ENCODE peak calls at places on chromosomes 6 and 20, in nine cellular contexts. Q is MM.1S, E is lower lobe of right lung, Y is adrenal gland, D is cardiac fibroblast, P is cardiac muscle cell, M is GM10248, Z is GM06990, C is A549. V is an unnamed sample.

GRCh38 chr20:64212750-64213149 is 42.8 kb upstream of the PCMTD2 start:
- DNase-seq in Q (no peak), E (no peak), Y (peak), D (peak), P (peak), M (no peak), Z (no peak), C (no peak), V (no peak)

GRCh38 chr6:79544939-79545450 is 7.8 kb upstream of the LCA5 start:
- DNase-seq in Q (peak), E (peak), Y (peak), D (peak), P (peak), M (peak), Z (peak), C (peak), V (peak)

GRCh38 chr6:111894272-111894671 is 21.0 kb upstream of the FYN start:
- DNase-seq in Q (no peak), E (no peak), Y (no peak), D (peak), P (peak), M (no peak), Z (no peak), C (no peak), V (no peak)

GRCh38 chr6:113858067-113858604 is 991 bp downstream of the MARCKS start:
- DNase-seq in Q (peak), E (peak), Y (no peak), D (peak), P (peak), M (peak), Z (peak), C (peak), V (peak)

GRCh38 chr6:27388293-27389197 is at the start of gene ZNF391:
- DNase-seq in Q (peak), E (peak), Y (peak), D (peak), P (peak), M (peak), Z (peak), C (peak), V (peak)

GRCh38 chr6:106872044-106872443 is 102.5 kb downstream of the CD24 start:
- DNase-seq in Q (no peak), E (no peak), Y (no peak), D (no peak), P (no peak), M (no peak), Z (no peak), C (no peak), V (no peak)

GRCh38 chr6:40788661-40789111 is 201.5 kb upstream of the LRFN2 start:
- DNase-seq in Q (no peak), E (no peak), Y (peak), D (peak), P (peak), M (no peak), Z (no peak), C (no peak), V (peak)

GRCh38 chr6:168208436-168208835 is 111.1 kb downstream of the DACT2 start:
- DNase-seq in Q (no peak), E (no peak), Y (no peak), D (no peak), P (no peak), M (no peak), Z (no peak), C (no peak), V (no peak)

GRCh38 chr6:162344935-162345599 is 382.5 kb downstream of the PRKN start:
- DNase-seq in Q (no peak), E (no peak), Y (no peak), D (peak), P (peak), M (no peak), Z (no peak), C (no peak), V (no peak)

GRCh38 chr6:170285482-170285881 is 5.4 kb downstream of the DLL1 start:
- DNase-seq in Q (no peak), E (no peak), Y (peak), D (no peak), P (no peak), M (no peak), Z (no peak), C (no peak), V (no peak)

GRCh38 chr6:165184192-165184979 is 125.0 kb downstream of the C6orf118 start:
- DNase-seq in Q (no peak), E (no peak), Y (no peak), D (peak), P (peak), M (no peak), Z (no peak), C (no peak), V (no peak)

GRCh38 chr20:57056651-57057050 is 209.8 kb downstream of the BMP7 start:
- DNase-seq in Q (no peak), E (no peak), Y (no peak), D (no peak), P (no peak), M (no peak), Z (no peak), C (no peak), V (no peak)

GRCh38 chr20:25533920-25534700 is 51.2 kb downstream of the NINL start:
- DNase-seq in Q (no peak), E (no peak), Y (no peak), D (no peak), P (peak), M (no peak), Z (no peak), C (no peak), V (no peak)

GRCh38 chr6:14542670-14543366 is 425.2 kb downstream of the CD83 start:
- DNase-seq in Q (no peak), E (no peak), Y (no peak), D (peak), P (peak), M (peak), Z (peak), C (no peak), V (peak)

GRCh38 chr6:53264915-53265615 is 83.7 kb downstream of the ELOVL5 start:
- DNase-seq in Q (no peak), E (no peak), Y (no peak), D (no peak), P (no peak), M (no peak), Z (no peak), C (no peak), V (no peak)

GRCh38 chr6:139881728-139882211 is 507.3 kb upstream of the CITED2 start:
- DNase-seq in Q (peak), E (no peak), Y (peak), D (peak), P (peak), M (peak), Z (no peak), C (peak), V (peak)

GRCh38 chr6:29737707-29738630 is 14.7 kb downstream of the HLA-F start:
- DNase-seq in Q (peak), E (peak), Y (peak), D (peak), P (peak), M (peak), Z (no peak), C (peak), V (peak)

GRCh38 chr6:5006182-5006581 is 2.3 kb upstream of the RPP40 start:
- DNase-seq in Q (no peak), E (no peak), Y (no peak), D (peak), P (peak), M (no peak), Z (no peak), C (no peak), V (no peak)

GRCh38 chr6:4999586-4999985 is 4.3 kb downstream of the RPP40 start:
- DNase-seq in Q (no peak), E (no peak), Y (no peak), D (no peak), P (no peak), M (no peak), Z (no peak), C (no peak), V (no peak)

GRCh38 chr6:5007531-5007930 is 3.7 kb upstream of the RPP40 start:
- DNase-seq in Q (no peak), E (no peak), Y (no peak), D (peak), P (no peak), M (no peak), Z (no peak), C (no peak), V (no peak)

GRCh38 chr6:5004373-5005037 is 668 bp upstream of the RPP40 start:
- DNase-seq in Q (peak), E (no peak), Y (no peak), D (peak), P (no peak), M (no peak), Z (no peak), C (no peak), V (no peak)

GRCh38 chr6:5003604-5004372 is at the start of gene RPP40:
- DNase-seq in Q (peak), E (peak), Y (peak), D (peak), P (peak), M (peak), Z (peak), C (peak), V (peak)
- TF ChIP-seq CTCF in Q (peak), E (peak), Y (peak), D (peak), P (peak), M (peak), Z (peak), C (peak), V (peak)

DNA sequence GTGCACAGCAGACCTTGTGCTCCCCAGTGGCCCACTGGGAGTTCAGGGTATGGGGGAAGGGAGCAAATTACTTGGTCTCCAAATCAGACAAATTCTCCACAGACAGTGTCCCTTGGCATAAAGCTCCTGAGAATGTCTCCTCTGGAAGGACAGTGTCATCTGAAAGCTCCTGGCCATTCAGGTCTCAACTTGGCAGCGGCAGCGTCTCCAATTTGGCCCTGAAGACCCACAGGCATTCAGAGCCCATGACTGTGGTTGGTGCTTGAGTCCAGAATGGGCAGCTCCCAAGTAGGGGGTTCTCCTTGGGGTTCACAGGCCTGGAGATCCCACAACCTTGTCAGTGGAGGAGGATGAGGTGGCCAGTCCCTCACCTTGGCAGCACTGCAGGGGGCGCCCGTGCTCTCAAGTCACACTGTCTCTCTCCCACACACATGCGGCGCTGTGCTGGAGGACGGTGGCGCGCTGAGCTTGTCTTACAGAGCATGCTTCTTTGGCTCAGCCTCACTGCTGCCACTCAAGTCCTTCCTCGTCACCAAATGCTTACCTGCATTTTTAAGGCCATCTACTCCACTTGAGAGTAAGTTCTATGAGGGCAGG is 20.7 kb downstream of the DYNLRB1 start:
- DNase-seq in Q (peak), E (peak), Y (no peak), D (peak), P (peak), M (no peak), Z (no peak), C (peak), V (peak)
- TF ChIP-seq CTCF in Q (peak), E (peak), Y (no peak), D (peak), P (peak), M (peak), Z (peak), C (peak), V (peak)

DNA sequence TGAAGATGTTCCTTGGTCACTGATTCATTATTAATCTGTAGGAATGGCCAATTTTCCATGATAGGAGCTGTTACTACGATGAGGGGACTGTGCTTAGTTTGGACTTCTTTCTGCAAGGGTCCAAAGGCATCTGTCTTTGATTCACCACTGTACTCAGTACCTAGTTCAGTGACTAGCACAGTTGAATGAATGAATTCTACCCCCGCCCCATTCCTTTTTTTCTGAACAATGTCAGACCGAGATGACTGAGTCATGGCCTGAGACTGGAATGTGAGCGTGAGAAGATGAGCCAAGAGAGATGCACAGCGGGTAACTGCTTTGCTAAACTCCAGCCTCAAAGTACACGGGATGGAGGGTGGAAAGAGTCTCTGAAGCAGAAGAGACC is 419 bp upstream of the SNHG17 start:
- DNase-seq in Q (no peak), E (no peak), Y (no peak), D (peak), P (peak), M (no peak), Z (no peak), C (no peak), V (no peak)
- TF ChIP-seq CTCF in Q (no peak), E (no peak), Y (no peak), D (no peak), P (no peak), M (no peak), Z (no peak), C (no peak), V (peak)

GRCh38 chr6:131082335-131082734 is 19.3 kb upstream of the EPB41L2 start:
- DNase-seq in Q (no peak), E (no peak), Y (no peak), D (no peak), P (no peak), M (no peak), Z (no peak), C (no peak), V (no peak)

GRCh38 chr6:131080084-131080483 is 17.0 kb upstream of the EPB41L2 start:
- DNase-seq in Q (no peak), E (no peak), Y (no peak), D (no peak), P (no peak), M (no peak), Z (no peak), C (no peak), V (no peak)

GRCh38 chr6:131083687-131084086 is 20.6 kb upstream of the EPB41L2 start:
- DNase-seq in Q (no peak), E (no peak), Y (no peak), D (no peak), P (peak), M (no peak), Z (no peak), C (no peak), V (no peak)

GRCh38 chr6:131084982-131085381 is 21.9 kb upstream of the EPB41L2 start:
- DNase-seq in Q (no peak), E (no peak), Y (no peak), D (no peak), P (no peak), M (no peak), Z (no peak), C (no peak), V (no peak)
- TF ChIP-seq CTCF in Q (no peak), E (no peak), Y (no peak), D (no peak), P (peak), M (no peak), Z (peak), C (no peak), V (no peak)

GRCh38 chr6:138800377-138801150 is 4.7 kb downstream of the ECT2L start:
- DNase-seq in Q (no peak), E (no peak), Y (no peak), D (no peak), P (no peak), M (no peak), Z (no peak), C (no peak), V (no peak)
- TF ChIP-seq CTCF in Q (no peak), E (no peak), Y (no peak), D (no peak), P (no peak), M (no peak), Z (no peak), C (no peak), V (no peak)

GRCh38 chr6:37396571-37397185 is 36.3 kb upstream of the CMTR1 start:
- DNase-seq in Q (no peak), E (no peak), Y (no peak), D (peak), P (peak), M (no peak), Z (no peak), C (no peak), V (no peak)
- TF ChIP-seq CTCF in Q (no peak), E (no peak), Y (no peak), D (no peak), P (no peak), M (no peak), Z (no peak), C (no peak), V (no peak)

GRCh38 chr6:93685494-93685893 is 266.1 kb upstream of the EPHA7 start:
- DNase-seq in Q (no peak), E (no peak), Y (no peak), D (no peak), P (no peak), M (no peak), Z (no peak), C (no peak), V (no peak)

GRCh38 chr6:93678841-93679454 is 259.6 kb upstream of the EPHA7 start:
- DNase-seq in Q (no peak), E (no peak), Y (no peak), D (peak), P (peak), M (no peak), Z (no peak), C (no peak), V (no peak)

GRCh38 chr6:93679836-93680235 is 260.5 kb upstream of the EPHA7 start:
- DNase-seq in Q (no peak), E (no peak), Y (no peak), D (peak), P (peak), M (no peak), Z (no peak), C (no peak), V (no peak)

DNA sequence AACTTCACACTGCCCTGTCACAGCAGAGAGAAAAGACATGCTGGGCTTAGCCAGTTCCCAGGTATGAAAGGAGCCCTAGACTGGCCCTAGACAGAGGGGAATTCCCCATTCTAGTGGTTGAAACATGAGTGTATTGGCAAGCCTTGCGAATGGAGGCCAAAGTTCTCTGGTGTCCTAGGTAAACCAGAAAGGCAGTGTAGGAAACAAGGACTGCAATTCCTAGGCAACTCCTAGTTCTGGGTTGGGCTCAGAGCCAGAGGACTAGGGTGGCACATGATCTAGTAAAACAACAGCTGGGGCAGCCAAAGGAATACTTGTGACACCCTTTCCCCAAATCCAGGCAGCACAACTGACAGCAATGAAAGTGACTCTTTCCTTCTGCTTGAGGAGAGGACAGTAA is 265.0 kb upstream of the EPHA7 start:
- DNase-seq in Q (no peak), E (no peak), Y (no peak), D (no peak), P (no peak), M (no peak), Z (no peak), C (no peak), V (no peak)
- TF ChIP-seq CTCF in Q (no peak), E (no peak), Y (no peak), D (no peak), P (no peak), M (no peak), Z (no peak), C (no peak), V (no peak)

DNA sequence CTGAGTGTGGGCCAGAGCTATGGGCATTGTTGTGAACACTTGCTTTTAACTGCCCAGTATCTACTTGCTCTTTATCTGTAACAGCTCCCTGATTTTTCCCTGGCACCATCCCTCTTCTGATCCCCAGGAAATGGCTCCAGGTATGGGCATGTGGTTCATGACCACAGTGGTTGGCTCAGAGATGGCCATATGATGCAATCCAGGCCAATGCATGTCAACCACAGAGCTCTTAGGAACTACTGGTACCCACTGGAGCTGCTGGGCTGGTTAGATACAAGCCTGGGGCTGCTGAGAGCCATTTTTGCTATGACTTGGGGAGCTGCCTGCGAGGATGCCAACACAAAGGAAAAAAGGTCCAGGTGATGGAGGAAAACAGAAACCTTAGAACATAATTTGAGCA is 55.6 kb downstream of the KCNB1 start:
- DNase-seq in Q (no peak), E (no peak), Y (no peak), D (no peak), P (peak), M (no peak), Z (no peak), C (no peak), V (no peak)
- TF ChIP-seq CTCF in Q (no peak), E (no peak), Y (no peak), D (no peak), P (no peak), M (no peak), Z (no peak), C (no peak), V (no peak)